ENCODE peak calls at places on chromosomes 16 and 17, in ten cellular contexts. C is LoVo; M is CD4-positive, alpha-beta T cell; Z is COR-L47; N is non-pigmented ciliary epithelial cell; B is WTC11; H is HT1080; F is stomach; V is pulmonary artery endothelial cell; U is NT2/D1. O is an unnamed sample.

GRCh38 chr17:73286863-73287296 is 24.9 kb downstream of the CDC42EP4 start:
- DNase-seq in V (no peak), F (no peak), M (no peak), Z (peak), U (no peak), H (no peak), B (no peak), N (no peak), C (no peak), O (no peak)

GRCh38 chr17:7712111-7712771 is 5.3 kb upstream of the DNAH2 start:
- DNase-seq in M (no peak), Z (peak), C (no peak), F (no peak), U (no peak), H (no peak), V (no peak), B (peak), N (no peak), O (no peak)

GRCh38 chr17:17950806-17951205 is 21.4 kb downstream of the TOM1L2 start:
- DNase-seq in B (no peak), F (no peak), V (no peak), C (no peak), N (no peak), U (no peak), Z (no peak), H (no peak), M (no peak), O (no peak)

GRCh38 chr16:75238132-75238852 is 13.1 kb downstream of the BCAR1 start:
- DNase-seq in Z (peak), C (no peak), V (no peak), U (no peak), M (no peak), H (peak), N (peak), F (peak), B (peak), O (peak)

GRCh38 chr17:50175035-50175788 is 9.4 kb downstream of the SGCA start:
- DNase-seq in N (no peak), V (no peak), U (no peak), B (no peak), M (no peak), C (no peak), F (no peak), H (no peak), Z (no peak), O (no peak)

GRCh38 chr17:60506312-60506711 is 19.7 kb downstream of the APPBP2 start:
- DNase-seq in C (no peak), U (no peak), V (no peak), Z (no peak), M (no peak), F (no peak), H (peak), N (peak), B (no peak), O (peak)

GRCh38 chr17:57234252-57235092 is 21.9 kb upstream of the MSI2 start:
- DNase-seq in U (no peak), C (no peak), V (no peak), N (no peak), F (no peak), M (no peak), H (no peak), B (no peak), Z (no peak), O (peak)

GRCh38 chr16:70695351-70696070 is 9.7 kb upstream of the MTSS2 start:
- DNase-seq in M (no peak), N (no peak), F (peak), H (peak), Z (no peak), C (no peak), V (peak), U (no peak), B (no peak), O (peak)

GRCh38 chr17:32954477-32954876 is 26.5 kb downstream of the TMEM98 start:
- DNase-seq in F (peak), V (no peak), N (no peak), U (no peak), C (peak), Z (no peak), H (no peak), M (no peak), B (no peak), O (no peak)

GRCh38 chr17:67671492-67671891 is 46.2 kb upstream of the NOL11 start:
- DNase-seq in H (no peak), C (no peak), F (peak), B (no peak), V (no peak), U (no peak), N (no peak), M (no peak), Z (peak), O (no peak)

GRCh38 chr16:22188595-22189442 is 17.3 kb upstream of the EEF2K start:
- DNase-seq in N (peak), U (peak), Z (peak), V (peak), M (peak), F (peak), H (peak), C (peak), B (peak), O (peak)

GRCh38 chr16:59021751-59022150 is 287.6 kb upstream of the GOT2 start:
- DNase-seq in F (no peak), B (no peak), N (no peak), V (no peak), U (no peak), H (peak), Z (no peak), C (no peak), M (no peak), O (peak)

GRCh38 chr17:77830816-77831490 is 127.5 kb upstream of the TNRC6C start:
- DNase-seq in H (no peak), Z (no peak), M (no peak), N (no peak), B (no peak), U (no peak), V (no peak), F (no peak), C (no peak), O (no peak)

GRCh38 chr16:54923055-54923473 is 7.6 kb upstream of the IRX5 start:
- DNase-seq in Z (no peak), M (no peak), F (no peak), V (no peak), U (no peak), B (no peak), H (no peak), N (no peak), C (no peak), O (peak)

GRCh38 chr16:63978240-63978639 is 1143.6 kb downstream of the CDH11 start:
- DNase-seq in B (no peak), Z (no peak), H (no peak), U (peak), V (no peak), N (no peak), C (no peak), F (no peak), M (no peak), O (no peak)

GRCh38 chr17:48084932-48085331 is 16.3 kb downstream of the CBX1 start:
- DNase-seq in H (no peak), B (no peak), V (no peak), Z (no peak), U (no peak), F (no peak), M (no peak), C (no peak), N (no peak), O (no peak)

GRCh38 chr17:47810200-47810821 is 11.3 kb downstream of the OSBPL7 start:
- DNase-seq in B (peak), C (peak), Z (no peak), N (peak), U (no peak), M (no peak), F (peak), H (peak), V (peak), O (peak)

GRCh38 chr17:41775394-41776226 is 10.9 kb downstream of the JUP start:
- DNase-seq in H (no peak), B (peak), N (no peak), C (peak), V (no peak), U (no peak), F (no peak), Z (no peak), M (no peak), O (no peak)

GRCh38 chr16:81625544-81626152 is 153.4 kb upstream of the PLCG2 start:
- DNase-seq in N (no peak), B (no peak), H (peak), U (no peak), Z (no peak), C (no peak), M (no peak), F (peak), V (peak), O (peak)

GRCh38 chr16:4378202-4378666 is 6.6 kb downstream of the VASN start:
- DNase-seq in M (no peak), F (no peak), N (no peak), H (no peak), Z (no peak), C (no peak), B (no peak), V (no peak), U (no peak), O (no peak)

GRCh38 chr17:12522743-12523181 is 142.9 kb upstream of the MYOCD start:
- DNase-seq in B (no peak), N (peak), C (peak), Z (no peak), U (no peak), F (peak), M (no peak), H (peak), V (no peak), O (peak)

GRCh38 chr16:21169249-21169981 is 10.9 kb downstream of the LDAF1 start:
- DNase-seq in V (no peak), C (no peak), F (no peak), H (peak), M (no peak), N (no peak), U (no peak), Z (no peak), B (no peak), O (peak)

GRCh38 chr17:2222901-2223616 is 80.5 kb downstream of the SMG6 start:
- DNase-seq in Z (no peak), U (no peak), F (peak), N (no peak), M (peak), H (no peak), V (no peak), B (no peak), C (no peak), O (no peak)

GRCh38 chr16:27823438-27823820 is 240.1 kb downstream of the GSG1L start:
- DNase-seq in V (no peak), C (no peak), B (no peak), H (no peak), M (no peak), F (no peak), U (no peak), N (no peak), Z (no peak), O (no peak)

GRCh38 chr17:65297916-65298315 is 160.7 kb downstream of the RGS9 start:
- DNase-seq in C (no peak), V (no peak), B (no peak), F (no peak), M (no peak), H (no peak), Z (no peak), U (no peak), N (no peak), O (no peak)

GRCh38 chr17:79422236-79422635 is 188.6 kb downstream of the RBFOX3 start:
- DNase-seq in N (no peak), V (no peak), M (no peak), U (no peak), Z (no peak), C (no peak), F (no peak), B (no peak), H (no peak), O (no peak)

GRCh38 chr16:9008335-9009260 is 44.9 kb upstream of the USP7 start:
- DNase-seq in C (peak), Z (peak), B (peak), H (peak), U (peak), V (peak), M (peak), F (peak), N (no peak), O (peak)

GRCh38 chr17:55601874-55602364 is 90.7 kb upstream of the SMIM36 start:
- DNase-seq in C (peak), Z (peak), F (no peak), B (peak), V (no peak), U (peak), H (peak), N (no peak), M (no peak), O (peak)

GRCh38 chr17:74282587-74283370 is 8.7 kb downstream of the DNAI2 start:
- DNase-seq in Z (no peak), V (no peak), B (no peak), N (no peak), M (peak), U (no peak), C (peak), F (no peak), H (no peak), O (peak)

GRCh38 chr16:51538707-51539604 is 387.9 kb upstream of the SALL1 start:
- DNase-seq in B (no peak), Z (peak), U (peak), N (peak), H (peak), V (no peak), M (no peak), C (no peak), F (no peak), O (peak)